ENCODE peak calls at places on chromosome 3, in seven cellular contexts. Q is NCI-H510A treated with DMSO at 0.1 percent for 48 hours, R is skeletal muscle cell, M is ecto neural progenitor cell, K is T1000, H is right cardiac atrium, P is WTC11. F is an unnamed sample.

GRCh38 chr3:30970183-30970582 is 75.7 kb upstream of the GADL1 start:
- DNase-seq in P (no peak), K (no peak), H (no peak), M (no peak), Q (no peak), R (no peak), F (peak)

GRCh38 chr3:50639055-50639494 is 22.1 kb downstream of the MAPKAPK3 start:
- DNase-seq in H (no peak), M (no peak), P (no peak), R (peak), Q (no peak), K (peak), F (no peak)

GRCh38 chr3:49024449-49024848 is 2.5 kb downstream of the NDUFAF3 start:
- DNase-seq in P (no peak), M (no peak), H (no peak), R (no peak), Q (no peak), K (no peak), F (no peak)

GRCh38 chr3:95994338-95994737 is 820.1 kb upstream of the EPHA6 start:
- DNase-seq in K (no peak), Q (no peak), H (no peak), M (no peak), P (no peak), R (no peak), F (no peak)

GRCh38 chr3:141796436-141797166 is 33.4 kb downstream of the GRK7 start:
- DNase-seq in P (no peak), R (peak), H (no peak), M (no peak), Q (no peak), K (no peak), F (no peak)

GRCh38 chr3:29745237-29745870 is 464.5 kb downstream of the RBMS3 start:
- DNase-seq in K (no peak), P (no peak), H (no peak), Q (no peak), R (no peak), M (no peak), F (no peak)

GRCh38 chr3:67458406-67458805 is 196.0 kb downstream of the SUCLG2 start:
- DNase-seq in K (no peak), Q (no peak), M (no peak), H (no peak), R (no peak), P (no peak), F (no peak)

GRCh38 chr3:55445551-55445950 is 41.6 kb downstream of the WNT5A start:
- DNase-seq in Q (no peak), P (no peak), R (no peak), M (no peak), K (no peak), H (no peak), F (no peak)

GRCh38 chr3:114709102-114709501 is 415.3 kb downstream of the TIGIT start:
- DNase-seq in K (no peak), R (peak), Q (no peak), H (no peak), P (no peak), M (no peak), F (no peak)

GRCh38 chr3:126288314-126288713 is 68.9 kb downstream of the KLF15 start:
- DNase-seq in P (no peak), R (no peak), H (peak), K (no peak), Q (no peak), M (peak), F (no peak)

GRCh38 chr3:46902188-46902631 is 24.7 kb downstream of the PTH1R start:
- DNase-seq in R (no peak), P (no peak), K (no peak), H (peak), M (no peak), Q (no peak), F (no peak)

GRCh38 chr3:136954980-136955780 is 2.6 kb upstream of the IL20RB start:
- DNase-seq in M (no peak), K (no peak), H (no peak), P (no peak), Q (no peak), R (no peak), F (no peak)

GRCh38 chr3:125594581-125595011 is 701 bp downstream of the OSBPL11 start:
- DNase-seq in Q (no peak), P (no peak), M (peak), R (no peak), H (peak), K (no peak), F (peak)

GRCh38 chr3:20061331-20061730 is 21.1 kb downstream of the KAT2B start:
- DNase-seq in R (no peak), P (no peak), H (no peak), M (no peak), K (no peak), Q (no peak), F (no peak)

GRCh38 chr3:4038351-4038750 is 239.1 kb downstream of the LRRN1 start:
- DNase-seq in H (no peak), K (no peak), R (no peak), Q (no peak), M (no peak), P (no peak), F (no peak)

GRCh38 chr3:52039846-52040245 is 16.5 kb downstream of the DUSP7 start:
- DNase-seq in R (no peak), H (peak), M (no peak), K (no peak), Q (no peak), P (no peak), F (no peak)

GRCh38 chr3:99633887-99634558 is 4.4 kb upstream of the COL8A1 start:
- DNase-seq in Q (no peak), P (no peak), H (no peak), K (no peak), R (no peak), M (no peak), F (no peak)

GRCh38 chr3:44861412-44862220 is at the start of gene TMEM42:
- DNase-seq in P (peak), R (peak), K (peak), M (peak), Q (peak), H (peak), F (peak)

GRCh38 chr3:50611464-50612233 is at the start of gene CISH:
- DNase-seq in M (peak), H (peak), P (peak), K (peak), Q (peak), R (peak), F (peak)

GRCh38 chr3:31237887-31238286 is 294.8 kb upstream of the STT3B start:
- DNase-seq in K (no peak), P (no peak), R (no peak), H (no peak), Q (no peak), M (no peak), F (no peak)

GRCh38 chr3:107235923-107236315 is 141.3 kb upstream of the CCDC54 start:
- DNase-seq in Q (peak), P (no peak), H (no peak), K (peak), M (peak), R (peak), F (peak)

GRCh38 chr3:24387000-24387399 is 107.7 kb downstream of the THRB start:
- DNase-seq in K (no peak), Q (no peak), H (no peak), P (no peak), M (no peak), R (no peak), F (no peak)

GRCh38 chr3:184003187-184003967 is 14.3 kb downstream of the ABCC5 start:
- DNase-seq in P (no peak), R (no peak), K (no peak), H (no peak), Q (no peak), M (no peak), F (no peak)

GRCh38 chr3:181920409-181920808 is 208.7 kb downstream of the SOX2 start:
- DNase-seq in Q (no peak), M (no peak), R (no peak), H (no peak), P (no peak), K (no peak), F (no peak)

GRCh38 chr3:149872589-149872988 is 59.6 kb downstream of the RNF13 start:
- DNase-seq in P (no peak), H (no peak), Q (no peak), R (no peak), K (no peak), M (no peak), F (no peak)

GRCh38 chr3:151925876-151926275 is 52.4 kb downstream of the SUCNR1 start:
- DNase-seq in K (no peak), Q (no peak), P (no peak), H (no peak), R (peak), M (no peak), F (no peak)

GRCh38 chr3:5438011-5438355 is 250.5 kb downstream of the EDEM1 start:
- DNase-seq in P (no peak), R (no peak), K (no peak), Q (no peak), M (no peak), H (no peak), F (no peak)

GRCh38 chr3:33071181-33071580 is 25.8 kb downstream of the GLB1 start:
- DNase-seq in K (no peak), Q (no peak), R (no peak), H (no peak), P (no peak), M (no peak), F (no peak)

GRCh38 chr3:66490214-66490613 is 10.6 kb downstream of the LRIG1 start:
- DNase-seq in K (no peak), H (no peak), R (no peak), Q (no peak), P (no peak), M (no peak), F (no peak)

GRCh38 chr3:151086484-151087456 is 1.3 kb downstream of the MED12L start:
- DNase-seq in K (peak), M (peak), P (peak), R (peak), Q (peak), H (peak), F (peak)

GRCh38 chr3:154334973-154335420 is 10.7 kb upstream of the DHX36 start:
- DNase-seq in P (no peak), R (no peak), H (no peak), K (no peak), Q (peak), M (no peak), F (peak)

GRCh38 chr3:159938712-159939111 is 49.9 kb upstream of the IL12A start:
- DNase-seq in R (no peak), Q (no peak), H (no peak), P (no peak), M (no peak), K (no peak), F (no peak)

GRCh38 chr3:9906480-9906879 is 3.8 kb downstream of the IL17RE start:
- DNase-seq in R (no peak), H (no peak), M (no peak), P (no peak), K (no peak), Q (no peak), F (no peak)